ENCODE peak calls at places on chromosomes 13 and 19, in four cellular contexts. One of them, this sample, is unnamed.

GRCh38 chr19:36125557-36125956 is 10.3 kb downstream of the TBCB start:
- DNase-seq in fibroblast of the conjunctiva: no peak
- DNase-seq in GM12878: no peak
- DNase-seq in upper lobe of right lung: no peak
- DNase-seq in this sample: no peak

GRCh38 chr19:39341122-39341719 is 1.0 kb upstream of the SAMD4B start:
- DNase-seq in fibroblast of the conjunctiva: no peak
- DNase-seq in GM12878: no peak
- DNase-seq in upper lobe of right lung: no peak
- DNase-seq in this sample: no peak

GRCh38 chr19:41426952-41427646 is at the start of gene B3GNT8:
- DNase-seq in fibroblast of the conjunctiva: peak
- DNase-seq in GM12878: no peak
- DNase-seq in upper lobe of right lung: peak
- DNase-seq in this sample: no peak

GRCh38 chr19:54154603-54155345 is 4.7 kb downstream of the LENG1 start:
- DNase-seq in fibroblast of the conjunctiva: no peak
- DNase-seq in GM12878: no peak
- DNase-seq in upper lobe of right lung: no peak
- DNase-seq in this sample: no peak

GRCh38 chr19:5103061-5103701 is 134.3 kb downstream of the KDM4B start:
- DNase-seq in fibroblast of the conjunctiva: peak
- DNase-seq in GM12878: no peak
- DNase-seq in upper lobe of right lung: no peak
- DNase-seq in this sample: peak

GRCh38 chr19:756232-756631 is 5.3 kb downstream of the MISP start:
- DNase-seq in fibroblast of the conjunctiva: no peak
- DNase-seq in GM12878: no peak
- DNase-seq in upper lobe of right lung: no peak
- DNase-seq in this sample: peak

GRCh38 chr19:33071887-33072286 is 7.2 kb upstream of the RHPN2 start:
- DNase-seq in fibroblast of the conjunctiva: no peak
- DNase-seq in GM12878: no peak
- DNase-seq in upper lobe of right lung: no peak
- DNase-seq in this sample: no peak

GRCh38 chr13:49315036-49315565 is 67.4 kb downstream of the CDADC1 start:
- DNase-seq in fibroblast of the conjunctiva: no peak
- DNase-seq in GM12878: no peak
- DNase-seq in upper lobe of right lung: no peak
- DNase-seq in this sample: no peak

GRCh38 chr19:40512473-40513344 is 45.9 kb downstream of the SPTBN4 start:
- DNase-seq in fibroblast of the conjunctiva: no peak
- DNase-seq in GM12878: no peak
- DNase-seq in upper lobe of right lung: no peak
- DNase-seq in this sample: no peak

GRCh38 chr13:95509521-95510315 is 42.8 kb upstream of the CLDN10 start:
- DNase-seq in fibroblast of the conjunctiva: no peak
- DNase-seq in GM12878: no peak
- DNase-seq in upper lobe of right lung: no peak
- DNase-seq in this sample: peak

GRCh38 chr19:4373601-4374441 is 26.5 kb downstream of the SH3GL1 start:
- DNase-seq in fibroblast of the conjunctiva: no peak
- DNase-seq in GM12878: no peak
- DNase-seq in upper lobe of right lung: no peak
- DNase-seq in this sample: no peak

GRCh38 chr13:27183561-27184147 is 12.0 kb upstream of the USP12 start:
- DNase-seq in fibroblast of the conjunctiva: no peak
- DNase-seq in GM12878: no peak
- DNase-seq in upper lobe of right lung: no peak
- DNase-seq in this sample: no peak

GRCh38 chr19:35643255-35644205 is 2.0 kb downstream of the ETV2 start:
- DNase-seq in fibroblast of the conjunctiva: peak
- DNase-seq in GM12878: peak
- DNase-seq in upper lobe of right lung: peak
- DNase-seq in this sample: peak

GRCh38 chr13:29508130-29508873 is 87.2 kb downstream of the SLC7A1 start:
- DNase-seq in fibroblast of the conjunctiva: peak
- DNase-seq in GM12878: no peak
- DNase-seq in upper lobe of right lung: peak
- DNase-seq in this sample: peak

GRCh38 chr13:43289458-43290255 is 266.3 kb downstream of the DNAJC15 start:
- DNase-seq in fibroblast of the conjunctiva: no peak
- DNase-seq in GM12878: no peak
- DNase-seq in upper lobe of right lung: no peak
- DNase-seq in this sample: no peak

GRCh38 chr13:67330149-67330548 is 100.0 kb upstream of the PCDH9 start:
- DNase-seq in fibroblast of the conjunctiva: no peak
- DNase-seq in GM12878: no peak
- DNase-seq in upper lobe of right lung: no peak
- DNase-seq in this sample: no peak

GRCh38 chr19:45231891-45232290 is 13.3 kb downstream of the EXOC3L2 start:
- DNase-seq in fibroblast of the conjunctiva: no peak
- DNase-seq in GM12878: no peak
- DNase-seq in upper lobe of right lung: no peak
- DNase-seq in this sample: no peak

This sample was measured in COLO829.